ENCODE peak calls at places on chromosomes 4 and X, in ten cellular contexts. O is CD4-positive, alpha-beta memory T cell; C is astrocyte; K is adipocyte; P is mucosa of descending colon; L is mammary epithelial cell; U is stomach; Z is heart right ventricle; R is CD4-positive, CD25-positive, alpha-beta regulatory T cell; B is IMR-90. X is an unnamed sample. For H3K4me1, the result is how much of the 10 kb centered on the place peaks cover.

GRCh38 chrX:140817943-140818342 is 108.4 kb downstream of the LINC00632 start:
- DNase-seq in P (no peak), O (no peak), U (no peak), C (peak), L (no peak), R (no peak), Z (no peak), B (peak), K (peak), X (peak)

GRCh38 chr4:113148925-113149324 is 99.5 kb downstream of the ANK2 start:
- DNase-seq in Z (no peak), L (no peak), K (no peak), P (no peak), C (no peak), B (no peak), U (no peak), R (no peak), O (no peak), X (no peak)

GRCh38 chrX:148871422-148872152 is 371.2 kb downstream of the AFF2 start:
- DNase-seq in R (no peak), K (peak), C (peak), Z (no peak), O (no peak), B (peak), P (no peak), L (peak), U (no peak), X (peak)

GRCh38 chrX:10022580-10023245 is 55.6 kb downstream of the CLDN34 start:
- DNase-seq in Z (peak), C (peak), O (no peak), L (no peak), P (peak), U (no peak), B (peak), R (no peak), K (no peak), X (peak)

GRCh38 chr4:67035986-67036385 is 509.3 kb downstream of the CENPC start:
- DNase-seq in K (no peak), O (no peak), L (peak), R (no peak), U (no peak), B (no peak), C (peak), Z (no peak), P (no peak), X (no peak)

GRCh38 chr4:188246488-188246887 is 107.2 kb downstream of the TRIML1 start:
- DNase-seq in Z (no peak), C (no peak), O (no peak), B (peak), U (no peak), R (no peak), L (no peak), P (no peak), K (no peak), X (no peak)

GRCh38 chrX:50853399-50853798 is 39.4 kb upstream of the SHROOM4 start:
- DNase-seq in B (no peak), R (no peak), L (no peak), O (no peak), C (no peak), K (no peak), P (peak), U (no peak), Z (no peak), X (no peak)

GRCh38 chr4:151013944-151014343 is 1.1 kb downstream of the LRBA start:
- DNase-seq in Z (no peak), B (no peak), O (no peak), L (no peak), K (peak), R (no peak), C (no peak), U (no peak), P (no peak), X (no peak)

GRCh38 chrX:134375691-134376090 is 84.3 kb upstream of the HPRT1 start:
- DNase-seq in R (no peak), Z (no peak), U (no peak), O (no peak), C (no peak), B (no peak), K (no peak), L (no peak), P (no peak), X (no peak)

GRCh38 chr4:20192754-20193521 is 58.8 kb upstream of the SLIT2 start:
- DNase-seq in C (peak), Z (no peak), P (no peak), U (no peak), R (no peak), K (peak), L (peak), B (peak), O (no peak), X (peak)

GRCh38 chr4:18166925-18167324 is 145.4 kb upstream of the LCORL start:
- DNase-seq in P (no peak), R (no peak), C (no peak), K (no peak), B (no peak), L (no peak), O (no peak), U (no peak), Z (no peak), X (no peak)

GRCh38 chr4:98685225-98686045 is 27.0 kb upstream of the TSPAN5 start:
- DNase-seq in L (no peak), K (no peak), P (peak), O (no peak), B (no peak), Z (no peak), C (no peak), U (no peak), R (no peak), X (no peak)

GRCh38 chrX:132858018-132858417 is 100.4 kb downstream of the HS6ST2 start:
- DNase-seq in K (no peak), O (no peak), C (no peak), P (no peak), Z (no peak), R (no peak), L (no peak), B (no peak), U (no peak), X (peak)

GRCh38 chrX:24410514-24411189 is 50.2 kb downstream of the SUPT20HL1 start:
- DNase-seq in R (no peak), L (no peak), K (no peak), O (no peak), C (no peak), B (no peak), P (no peak), U (no peak), Z (no peak), X (no peak)

GRCh38 chr4:183264614-183265013 is 55.5 kb downstream of the CLDN22 start:
- DNase-seq in B (peak), L (no peak), O (no peak), U (no peak), K (peak), P (no peak), C (peak), Z (no peak), R (no peak), X (peak)

GRCh38 chr4:137961051-137961438 is 281.1 kb downstream of the SLC7A11 start:
- DNase-seq in K (peak), B (no peak), O (no peak), C (no peak), P (no peak), R (no peak), U (no peak), Z (no peak), L (peak), X (no peak)

GRCh38 chr4:40403079-40403478 is 67.9 kb downstream of the CHRNA9 start:
- DNase-seq in L (no peak), U (no peak), O (no peak), K (peak), Z (no peak), P (no peak), C (no peak), R (no peak), B (no peak), X (no peak)

GRCh38 chr4:126445596-126445995 is 1130.8 kb downstream of the FAT4 start:
- DNase-seq in K (peak), R (no peak), Z (no peak), U (no peak), P (no peak), L (no peak), C (no peak), B (peak), O (no peak), X (peak)

GRCh38 chrX:69137911-69138310 is 27.3 kb downstream of the PJA1 start:
- DNase-seq in U (no peak), Z (no peak), P (no peak), B (no peak), C (no peak), L (no peak), K (no peak), R (no peak), O (no peak), X (no peak)

GRCh38 chr4:106530034-106530361 is 161.4 kb upstream of the GIMD1 start:
- DNase-seq in C (no peak), P (no peak), L (no peak), O (no peak), R (no peak), B (no peak), U (no peak), K (no peak), Z (no peak), X (no peak)

GRCh38 chr4:147006229-147006628 is 60.6 kb upstream of the TTC29 start:
- DNase-seq in U (no peak), Z (no peak), P (no peak), L (no peak), B (no peak), C (no peak), O (no peak), R (no peak), K (no peak), X (no peak)

GRCh38 chrX:38212246-38212645 is 8.4 kb downstream of the SRPX start:
- DNase-seq in P (no peak), O (no peak), R (no peak), C (peak), B (peak), Z (no peak), K (no peak), U (no peak), L (no peak), X (peak)

GRCh38 chrX:20461576-20461975 is 194.9 kb upstream of the RPS6KA3 start:
- DNase-seq in O (no peak), C (peak), B (peak), R (no peak), P (no peak), U (no peak), L (peak), Z (no peak), K (peak), X (no peak)

GRCh38 chr4:123849495-123849894 is 452.9 kb downstream of the SPRY1 start:
- DNase-seq in O (no peak), C (no peak), Z (no peak), R (no peak), L (no peak), P (no peak), U (no peak), B (no peak), K (no peak), X (no peak)

GRCh38 chr4:101158136-101158485 is 189.2 kb downstream of the PPP3CA start:
- DNase-seq in Z (no peak), O (no peak), B (peak), U (no peak), C (no peak), P (no peak), K (peak), L (no peak), R (no peak), X (peak)
- H3K4me1 ChIP-seq in Z (under half), O (under half), B (under half), U (under half), C (under half), P (under half), K (under half), L (under half), R (under half), X (under half)

GRCh38 chr4:10001757-10002156 is 19.5 kb downstream of the SLC2A9 start:
- DNase-seq in U (no peak), R (no peak), C (no peak), O (no peak), P (no peak), K (no peak), B (no peak), Z (no peak), L (no peak), X (no peak)
- H3K4me1 ChIP-seq in U (under half), R (under half), C (under half), O (under half), P (under half), K (under half), B (under half), Z (under half), L (half or more), X (under half)

DNA sequence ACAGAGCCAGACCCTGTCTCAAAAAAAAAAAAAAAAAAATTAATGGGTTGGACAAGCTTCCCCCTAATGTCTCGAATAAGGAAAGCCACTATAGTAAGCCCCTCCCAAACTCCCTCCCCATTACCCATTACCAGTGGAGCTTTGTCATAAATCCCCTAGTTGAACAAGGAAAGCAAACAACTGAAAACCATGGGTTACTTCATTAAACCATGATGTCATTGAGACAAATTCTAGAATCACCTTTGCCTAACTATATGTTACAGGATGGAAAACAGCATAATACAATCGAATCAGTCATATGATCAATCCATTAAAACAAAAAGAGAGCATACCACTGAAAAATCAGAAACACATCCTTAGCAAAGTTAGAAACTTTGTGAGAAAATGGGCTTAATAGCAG is 8.2 kb downstream of the ARAP2 start:
- DNase-seq in R (no peak), Z (no peak), L (no peak), K (no peak), O (no peak), U (no peak), B (no peak), C (no peak), P (no peak), X (no peak)
- H3K4me1 ChIP-seq in R (under half), Z (under half), L (under half), K (under half), O (half or more), U (under half), B (under half), C (under half), P (under half), X (under half)

GRCh38 chr4:7647211-7647931 is 212.6 kb upstream of the PSAPL1 start:
- DNase-seq in L (no peak), K (no peak), O (no peak), Z (no peak), C (no peak), R (no peak), B (no peak), P (no peak), U (no peak), X (no peak)
- H3K4me1 ChIP-seq in L (under half), K (under half), O (under half), Z (under half), C (half or more), R (under half), B (under half), P (under half), U (under half), X (under half)

DNA sequence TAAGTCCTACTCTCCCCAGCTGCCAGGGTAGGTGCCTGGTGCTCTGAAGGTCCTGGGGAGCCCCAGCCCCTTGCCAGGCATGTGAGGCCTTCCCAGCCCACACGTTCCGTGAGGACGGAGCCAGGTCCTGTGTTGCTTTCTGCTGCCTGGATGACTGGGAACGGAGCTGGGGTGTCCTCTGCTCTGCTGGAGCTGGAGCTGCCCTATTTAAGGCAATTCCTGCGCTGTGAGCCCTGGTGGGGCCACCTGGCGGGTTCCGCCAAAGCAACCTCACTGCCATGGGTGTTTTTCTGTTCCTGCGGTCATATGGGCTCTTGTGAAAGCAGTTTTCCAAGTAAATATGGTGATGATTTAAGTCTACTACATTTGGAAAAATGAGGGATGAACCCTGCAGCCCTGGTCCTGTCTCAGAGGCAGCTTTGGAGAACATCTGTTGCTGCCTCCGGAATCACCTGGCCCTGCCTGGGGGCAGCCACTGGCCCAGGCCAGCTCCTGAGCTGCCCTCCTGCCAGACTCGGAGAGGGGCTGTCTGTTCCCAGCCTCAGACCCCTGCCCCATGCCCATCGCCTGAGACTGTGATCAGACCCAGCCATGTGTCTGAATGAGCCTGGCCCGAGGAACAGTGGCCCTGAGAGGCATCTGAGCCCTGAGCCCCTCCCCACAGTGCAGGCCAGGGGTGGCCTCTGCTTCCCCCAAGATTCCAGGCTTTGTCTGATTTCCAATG is 33.2 kb downstream of the FGFRL1 start:
- DNase-seq in B (no peak), P (no peak), R (no peak), O (peak), L (no peak), C (no peak), U (no peak), K (no peak), Z (no peak), X (no peak)
- H3K4me1 ChIP-seq in B (under half), P (under half), R (under half), O (under half), L (under half), C (half or more), U (half or more), K (half or more), Z (under half), X (under half)

GRCh38 chrX:12954376-12954775 is 20.5 kb upstream of the TMSB4X start:
- DNase-seq in L (no peak), Z (no peak), C (no peak), P (no peak), K (no peak), R (no peak), O (no peak), U (no peak), B (no peak), X (no peak)
- H3K4me1 ChIP-seq in L (under half), Z (under half), C (under half), P (under half), K (under half), R (half or more), O (half or more), U (under half), B (under half), X (under half)

DNA sequence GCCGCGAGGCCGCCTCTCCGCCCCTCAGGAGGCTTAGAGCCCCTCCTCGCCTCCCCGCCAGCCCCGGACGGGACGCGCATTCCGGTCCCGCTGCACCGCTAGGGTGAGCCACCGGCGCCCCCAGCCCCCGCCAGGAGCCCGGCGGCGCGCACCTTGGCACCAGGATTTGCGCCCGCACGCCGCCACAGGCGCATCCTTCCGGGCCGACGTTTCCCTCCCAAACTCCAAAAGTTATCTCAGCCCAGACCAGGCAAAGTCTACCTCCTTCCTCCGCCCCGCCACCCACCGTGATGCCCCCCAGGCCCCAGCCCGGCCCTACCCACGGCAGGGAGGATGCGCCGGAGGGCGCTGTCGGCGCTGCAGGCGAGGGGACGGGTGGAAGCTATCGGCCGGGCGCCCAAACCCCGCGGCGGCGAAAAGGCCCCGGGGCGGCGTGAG is 538 bp downstream of the SCML2 start:
- DNase-seq in B (no peak), R (no peak), P (peak), Z (peak), O (peak), K (peak), C (no peak), U (no peak), L (no peak), X (no peak)
- H3K4me1 ChIP-seq in B (under half), R (under half), P (under half), Z (under half), O (under half), K (under half), C (under half), U (under half), L (under half), X (under half)

DNA sequence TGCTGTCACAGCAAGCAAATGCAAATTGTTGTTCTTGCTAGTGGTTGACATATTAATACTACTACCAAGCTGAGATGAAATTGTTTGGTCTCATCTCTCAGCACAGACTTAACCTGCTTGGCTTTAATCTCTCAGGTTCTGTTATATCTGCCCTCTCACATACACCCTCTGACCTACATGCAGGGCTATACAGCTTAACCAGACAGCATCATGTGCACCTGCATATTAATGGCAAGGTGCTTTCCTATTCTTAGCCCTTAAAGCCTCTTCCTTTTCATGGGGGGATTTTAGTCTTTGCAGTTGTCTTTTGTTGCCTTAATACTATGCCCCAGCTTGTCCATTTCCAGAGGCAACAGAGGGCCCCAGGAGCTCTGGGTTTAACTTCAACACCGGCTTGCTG is 114.5 kb downstream of the NR3C2 start:
- DNase-seq in U (no peak), R (no peak), P (no peak), B (no peak), L (no peak), K (no peak), C (no peak), O (no peak), Z (no peak), X (no peak)
- H3K4me1 ChIP-seq in U (under half), R (under half), P (under half), B (under half), L (under half), K (under half), C (under half), O (under half), Z (under half), X (under half)

DNA sequence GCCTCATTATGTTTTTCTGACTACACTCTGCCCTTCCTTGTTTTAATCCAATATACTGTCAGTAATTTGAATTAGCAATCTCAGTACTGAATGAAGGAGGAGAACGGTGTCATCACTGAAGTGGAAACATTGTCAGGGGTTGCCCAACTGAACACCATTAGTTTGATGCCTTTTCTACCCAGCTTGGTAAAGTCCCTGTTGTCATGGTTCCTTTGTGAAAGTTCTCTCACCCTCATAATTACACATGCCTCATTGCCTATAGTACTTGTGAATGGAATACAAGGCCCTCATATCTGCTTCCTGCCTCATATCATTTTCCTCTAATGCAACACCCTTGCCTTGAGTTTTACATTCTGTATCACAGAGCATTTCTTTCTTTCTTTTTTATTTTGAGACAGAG is 76.9 kb downstream of the RRAGB start:
- DNase-seq in Z (no peak), K (no peak), O (no peak), U (no peak), L (no peak), P (no peak), B (no peak), C (no peak), R (no peak), X (no peak)
- H3K4me1 ChIP-seq in Z (under half), K (under half), O (under half), U (under half), L (under half), P (under half), B (under half), C (under half), R (under half), X (under half)

X was measured in fibroblast of lung.